ENCODE peak calls at places on chromosomes 6 and 20, in four cellular contexts. One of them, this sample, is unnamed.

GRCh38 chr6:95120984-95121383 is 456.4 kb upstream of the MANEA start:
- DNase-seq in psoas muscle: no peak
- DNase-seq in fibroblast of pulmonary artery: no peak
- DNase-seq in IMR-90: no peak
- DNase-seq in this sample: no peak

GRCh38 chr6:141467041-141467440 is 665.7 kb upstream of the GJE1 start:
- DNase-seq in IMR-90: no peak
- DNase-seq in fibroblast of pulmonary artery: no peak
- DNase-seq in psoas muscle: no peak
- DNase-seq in this sample: no peak

GRCh38 chr20:50673146-50673830 is 18.1 kb downstream of the RIPOR3 start:
- DNase-seq in IMR-90: no peak
- DNase-seq in psoas muscle: no peak
- DNase-seq in fibroblast of pulmonary artery: no peak
- DNase-seq in this sample: no peak

GRCh38 chr6:149028767-149029405 is 282.1 kb downstream of the UST start:
- DNase-seq in fibroblast of pulmonary artery: peak; percentile 97
- DNase-seq in IMR-90: peak; percentile 95
- DNase-seq in psoas muscle: no peak
- DNase-seq in this sample: peak; percentile 97

GRCh38 chr6:12578751-12579150 is 137.8 kb upstream of the PHACTR1 start:
- DNase-seq in psoas muscle: no peak
- DNase-seq in fibroblast of pulmonary artery: no peak
- DNase-seq in IMR-90: peak; percentile 74
- DNase-seq in this sample: no peak

GRCh38 chr20:57622579-57623381 is 2.6 kb upstream of the ZBP1 start:
- DNase-seq in IMR-90: peak; percentile 37
- DNase-seq in psoas muscle: no peak
- DNase-seq in fibroblast of pulmonary artery: peak; percentile 56
- DNase-seq in this sample: peak; percentile 54

GRCh38 chr20:4369798-4370124 is 351.9 kb upstream of the PRND start:
- DNase-seq in psoas muscle: no peak
- DNase-seq in fibroblast of pulmonary artery: peak; percentile 8
- DNase-seq in IMR-90: no peak
- DNase-seq in this sample: no peak

GRCh38 chr6:126773122-126773805 is 345.2 kb upstream of the RSPO3 start:
- DNase-seq in fibroblast of pulmonary artery: peak; percentile 50
- DNase-seq in psoas muscle: no peak
- DNase-seq in IMR-90: no peak
- DNase-seq in this sample: peak; percentile 35

GRCh38 chr6:82017316-82017715 is 230.2 kb downstream of the IBTK start:
- DNase-seq in fibroblast of pulmonary artery: peak; percentile 92
- DNase-seq in IMR-90: peak; percentile 75
- DNase-seq in psoas muscle: peak; percentile 59
- DNase-seq in this sample: peak; percentile 97

DNA sequence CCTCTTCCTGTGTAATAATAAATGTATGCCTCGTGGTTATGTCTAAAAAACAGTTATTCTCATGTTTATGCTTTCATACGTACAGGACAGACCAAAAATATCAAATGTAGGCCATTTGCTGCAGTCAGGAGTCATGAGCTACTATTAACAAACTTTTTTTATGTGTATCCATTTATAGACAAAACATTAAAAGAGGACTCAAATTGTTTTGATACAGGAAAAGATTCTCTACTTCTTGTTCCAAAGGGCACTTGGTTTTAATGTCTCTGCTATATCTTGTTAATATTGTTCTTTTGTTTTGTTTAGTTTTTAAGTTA is 155.2 kb downstream of the ZDHHC14 start:
- DNase-seq in IMR-90: no peak
- DNase-seq in psoas muscle: no peak
- DNase-seq in fibroblast of pulmonary artery: no peak
- DNase-seq in this sample: no peak
- H3K4me3 ChIP-seq in IMR-90: no peak overlapping the region
- H3K4me3 ChIP-seq in psoas muscle: no peak overlapping the region
- H3K4me3 ChIP-seq in fibroblast of pulmonary artery: no peak overlapping the region
- H3K4me3 ChIP-seq in this sample: no peak overlapping the region

GRCh38 chr6:32950010-32950409 is 2.9 kb downstream of the HLA-DMA start:
- DNase-seq in IMR-90: no peak
- DNase-seq in fibroblast of pulmonary artery: no peak
- DNase-seq in psoas muscle: no peak
- DNase-seq in this sample: no peak

GRCh38 chr6:32945953-32946352 is 5.1 kb upstream of the HLA-DMB start:
- DNase-seq in psoas muscle: no peak
- DNase-seq in fibroblast of pulmonary artery: no peak
- DNase-seq in IMR-90: no peak
- DNase-seq in this sample: no peak

GRCh38 chr6:32946893-32947292 is 6.0 kb downstream of the HLA-DMA start:
- DNase-seq in fibroblast of pulmonary artery: no peak
- DNase-seq in psoas muscle: no peak
- DNase-seq in IMR-90: no peak
- DNase-seq in this sample: no peak

GRCh38 chr6:32949113-32949512 is 3.8 kb downstream of the HLA-DMA start:
- DNase-seq in psoas muscle: no peak
- DNase-seq in IMR-90: no peak
- DNase-seq in fibroblast of pulmonary artery: no peak
- DNase-seq in this sample: no peak

GRCh38 chr6:32947552-32948465 is 5.1 kb downstream of the HLA-DMA start:
- DNase-seq in fibroblast of pulmonary artery: peak; percentile 53
- DNase-seq in psoas muscle: no peak
- DNase-seq in IMR-90: peak; percentile 64
- DNase-seq in this sample: peak; percentile 50
- H3K4me3 ChIP-seq in fibroblast of pulmonary artery: no peak overlapping the region
- H3K4me3 ChIP-seq in psoas muscle: no peak overlapping the region
- H3K4me3 ChIP-seq in IMR-90: no peak overlapping the region
- H3K4me3 ChIP-seq in this sample: no peak overlapping the region

GRCh38 chr20:728022-728944 is 40.0 kb downstream of the SLC52A3 start:
- DNase-seq in fibroblast of pulmonary artery: peak; percentile 29
- DNase-seq in psoas muscle: peak; percentile 64
- DNase-seq in IMR-90: peak; percentile 18
- DNase-seq in this sample: peak; percentile 27

GRCh38 chr20:732727-733126 is 35.6 kb downstream of the SLC52A3 start:
- DNase-seq in IMR-90: no peak
- DNase-seq in fibroblast of pulmonary artery: no peak
- DNase-seq in psoas muscle: no peak
- DNase-seq in this sample: no peak

GRCh38 chr20:730005-730404 is 38.3 kb downstream of the SLC52A3 start:
- DNase-seq in fibroblast of pulmonary artery: no peak
- DNase-seq in IMR-90: no peak
- DNase-seq in psoas muscle: no peak
- DNase-seq in this sample: no peak

GRCh38 chr20:733806-734205 is 34.5 kb downstream of the SLC52A3 start:
- DNase-seq in IMR-90: no peak
- DNase-seq in psoas muscle: no peak
- DNase-seq in fibroblast of pulmonary artery: no peak
- DNase-seq in this sample: no peak

DNA sequence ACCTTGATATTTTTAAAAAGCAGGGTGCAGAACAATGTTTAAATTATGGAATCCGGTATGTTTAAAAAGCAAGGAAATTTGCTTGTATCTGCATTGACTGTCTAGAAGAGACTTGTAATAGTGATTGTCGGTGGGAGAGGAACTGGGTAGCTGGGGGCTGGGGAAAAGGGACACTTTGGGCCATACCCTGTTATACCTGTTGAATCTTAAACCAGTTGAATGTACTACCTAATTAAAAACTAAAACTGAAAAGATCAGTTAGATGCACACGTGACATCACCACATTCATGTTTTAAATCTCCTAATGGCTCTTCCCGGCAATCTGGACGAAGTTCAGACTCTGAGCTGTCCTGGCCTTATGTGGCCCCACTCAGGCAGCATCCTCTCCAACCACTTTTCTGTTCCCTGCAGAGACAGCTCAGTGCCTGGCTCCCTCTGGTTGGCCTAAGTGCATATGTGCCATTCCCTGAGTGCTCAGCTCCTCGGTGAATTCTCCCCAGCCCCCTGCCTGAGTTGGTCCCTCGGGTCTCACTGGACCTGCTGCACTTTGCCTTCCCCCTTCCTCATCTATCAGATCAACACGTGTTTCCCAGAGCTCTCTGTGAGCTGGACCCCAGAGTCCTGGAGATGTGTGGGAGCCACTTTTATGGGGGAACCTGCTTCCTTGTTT is 36.3 kb downstream of the SLC52A3 start:
- DNase-seq in IMR-90: no peak
- DNase-seq in psoas muscle: no peak
- DNase-seq in fibroblast of pulmonary artery: no peak
- DNase-seq in this sample: no peak
- H3K4me3 ChIP-seq in IMR-90: no peak overlapping the region
- H3K4me3 ChIP-seq in psoas muscle: no peak overlapping the region
- H3K4me3 ChIP-seq in fibroblast of pulmonary artery: no peak overlapping the region
- H3K4me3 ChIP-seq in this sample: no peak overlapping the region

GRCh38 chr6:44269921-44270525 is at the start of gene TMEM151B:
- DNase-seq in psoas muscle: peak; percentile 48
- DNase-seq in IMR-90: no peak
- DNase-seq in fibroblast of pulmonary artery: no peak
- DNase-seq in this sample: no peak
- H3K4me3 ChIP-seq in psoas muscle: peak within 1 kb of the TSS; percentile 44
- H3K4me3 ChIP-seq in IMR-90: no peak within 1 kb of the TSS
- H3K4me3 ChIP-seq in fibroblast of pulmonary artery: no peak within 1 kb of the TSS
- H3K4me3 ChIP-seq in this sample: no peak within 1 kb of the TSS

GRCh38 chr20:25987073-25987927 is 290.6 kb upstream of the ZNF337 start:
- DNase-seq in fibroblast of pulmonary artery: peak; percentile 47
- DNase-seq in IMR-90: peak; percentile 10
- DNase-seq in psoas muscle: peak; percentile 72
- DNase-seq in this sample: peak; percentile 54

GRCh38 chr20:25989196-25989595 is 292.5 kb upstream of the ZNF337 start:
- DNase-seq in IMR-90: no peak
- DNase-seq in fibroblast of pulmonary artery: no peak
- DNase-seq in psoas muscle: no peak
- DNase-seq in this sample: no peak

GRCh38 chr20:25985597-25985996 is 288.9 kb upstream of the ZNF337 start:
- DNase-seq in psoas muscle: no peak
- DNase-seq in fibroblast of pulmonary artery: no peak
- DNase-seq in IMR-90: no peak
- DNase-seq in this sample: no peak

GRCh38 chr20:25984933-25985332 is 288.3 kb upstream of the ZNF337 start:
- DNase-seq in psoas muscle: peak; percentile 69
- DNase-seq in fibroblast of pulmonary artery: peak; percentile 81
- DNase-seq in IMR-90: peak; percentile 49
- DNase-seq in this sample: peak; percentile 37
- H3K4me3 ChIP-seq in psoas muscle: peak overlapping the region; percentile 46
- H3K4me3 ChIP-seq in fibroblast of pulmonary artery: peak overlapping the region; percentile 46
- H3K4me3 ChIP-seq in IMR-90: peak overlapping the region; percentile 23
- H3K4me3 ChIP-seq in this sample: no peak overlapping the region

GRCh38 chr20:58938078-58938477 is 43.0 kb upstream of the NELFCD start:
- DNase-seq in fibroblast of pulmonary artery: no peak
- DNase-seq in IMR-90: no peak
- DNase-seq in psoas muscle: no peak
- DNase-seq in this sample: no peak
- H3K4me3 ChIP-seq in fibroblast of pulmonary artery: no peak overlapping the region
- H3K4me3 ChIP-seq in IMR-90: no peak overlapping the region
- H3K4me3 ChIP-seq in psoas muscle: no peak overlapping the region
- H3K4me3 ChIP-seq in this sample: no peak overlapping the region

DNA sequence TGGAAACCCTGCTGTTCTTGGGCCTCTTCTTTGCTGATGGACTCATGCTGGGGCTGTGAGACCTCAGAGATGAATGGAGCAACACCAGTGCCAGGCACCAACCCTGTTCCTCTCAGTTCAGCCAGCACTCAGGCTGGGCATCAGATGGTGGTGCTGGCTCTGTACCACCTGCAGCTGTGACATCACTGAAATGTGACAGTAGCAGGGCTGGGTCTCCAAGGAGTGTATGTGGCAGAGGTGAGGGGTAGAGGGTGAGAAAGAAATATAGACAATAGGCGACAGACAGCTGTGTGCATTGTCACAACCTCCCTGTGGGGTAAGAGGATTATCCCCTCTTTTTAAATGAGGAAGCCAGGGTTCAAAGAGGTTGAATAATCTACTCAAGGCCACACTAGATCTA is at the start of gene TP53TG5:
- DNase-seq in fibroblast of pulmonary artery: no peak
- DNase-seq in psoas muscle: no peak
- DNase-seq in IMR-90: no peak
- DNase-seq in this sample: no peak
- H3K4me3 ChIP-seq in fibroblast of pulmonary artery: no peak within 1 kb of the TSS
- H3K4me3 ChIP-seq in psoas muscle: no peak within 1 kb of the TSS
- H3K4me3 ChIP-seq in IMR-90: no peak within 1 kb of the TSS
- H3K4me3 ChIP-seq in this sample: no peak within 1 kb of the TSS